ENCODE peak calls at places on chromosomes 11 and 22, in five cellular contexts. Y, B, P, F and E are unnamed samples.

GRCh38 chr22:49203091-49203862 is 624.4 kb downstream of the BRD1 start:
- DNase-seq in P (peak; percentile 6), F (no peak), B (no peak), Y (no peak), E (no peak)

GRCh38 chr11:45383229-45383628 is 97.1 kb upstream of the SYT13 start:
- DNase-seq in Y (peak; percentile 55), P (no peak), B (no peak), F (no peak), E (no peak)

GRCh38 chr11:29183301-29183700 is 833.5 kb downstream of the KCNA4 start:
- DNase-seq in P (no peak), F (no peak), B (no peak), Y (no peak), E (no peak)

GRCh38 chr11:66289548-66290331 is 797 bp upstream of the YIF1A start:
- DNase-seq in F (no peak), B (no peak), P (no peak), Y (no peak), E (peak; percentile 78)

GRCh38 chr22:37561209-37562048 is 1.1 kb downstream of the CDC42EP1 start:
- DNase-seq in F (peak; percentile 77), Y (peak; percentile 69), B (peak; percentile 96), P (peak; percentile 98), E (peak; percentile 97)

GRCh38 chr22:22110548-22111266 is 128.1 kb upstream of the TOP3B start:
- DNase-seq in Y (peak; percentile 63), P (no peak), F (peak; percentile 74), B (peak; percentile 27), E (peak; percentile 63)

GRCh38 chr22:17633217-17633997 is 4.9 kb upstream of the ATP6V1E1 start:
- DNase-seq in F (peak; percentile 75), B (no peak), P (no peak), Y (peak; percentile 92), E (peak; percentile 42)

GRCh38 chr22:42655693-42656092 is 6.5 kb upstream of the CYB5R3 start:
- DNase-seq in Y (no peak), F (no peak), P (no peak), B (no peak), E (no peak)

GRCh38 chr11:122808494-122808893 is 29.8 kb upstream of the CRTAM start:
- DNase-seq in F (no peak), P (no peak), Y (peak; percentile 58), B (no peak), E (no peak)

GRCh38 chr11:61473370-61474025 is 35.1 kb upstream of the LRRC10B start:
- DNase-seq in P (no peak), F (no peak), Y (peak; percentile 49), B (no peak), E (no peak)

GRCh38 chr11:79973701-79974626 is 533.1 kb upstream of the TENM4 start:
- DNase-seq in B (no peak), Y (no peak), P (no peak), F (no peak), E (peak; percentile 67)

GRCh38 chr11:130159657-130160459 is at the start of gene ST14:
- DNase-seq in Y (no peak), P (no peak), F (peak; percentile 79), B (peak; percentile 79), E (no peak)

GRCh38 chr11:17987826-17988225 is 25.0 kb downstream of the SERGEF start:
- DNase-seq in B (no peak), F (no peak), Y (no peak), P (no peak), E (no peak)

GRCh38 chr22:33302549-33302948 is 244.4 kb upstream of the SYN3 start:
- DNase-seq in Y (no peak), B (no peak), P (no peak), F (no peak), E (peak; percentile 52)

GRCh38 chr22:31692186-31692886 is 30.3 kb upstream of the PISD start:
- DNase-seq in B (no peak), F (no peak), Y (peak; percentile 52), P (no peak), E (no peak)

GRCh38 chr22:43310311-43310710 is 32.9 kb downstream of the SCUBE1 start:
- DNase-seq in B (no peak), Y (no peak), P (no peak), F (no peak), E (no peak)

GRCh38 chr11:67492801-67493547 is 10.1 kb downstream of the AIP start:
- DNase-seq in F (no peak), P (no peak), B (no peak), Y (no peak), E (no peak)

GRCh38 chr11:69537126-69537525 is 55.7 kb downstream of the LINC01488 start:
- DNase-seq in B (no peak), Y (no peak), P (no peak), F (no peak), E (no peak)

GRCh38 chr11:44889266-44889665 is 61.4 kb downstream of the TP53I11 start:
- DNase-seq in F (no peak), Y (peak; percentile 32), P (no peak), B (no peak), E (no peak)

GRCh38 chr11:85619497-85619896 is 7.6 kb downstream of the DLG2 start:
- DNase-seq in B (no peak), F (no peak), Y (no peak), P (no peak), E (no peak)

GRCh38 chr22:29914165-29914564 is 31.2 kb downstream of the MTMR3 start:
- DNase-seq in P (no peak), B (no peak), Y (peak; percentile 88), F (peak; percentile 43), E (no peak)

GRCh38 chr11:68338041-68338800 is 25.8 kb downstream of the LRP5 start:
- DNase-seq in P (no peak), Y (peak; percentile 67), F (peak; percentile 69), B (no peak), E (peak; percentile 69)

GRCh38 chr22:45867118-45867905 is 109.7 kb downstream of the WNT7B start:
- DNase-seq in F (no peak), Y (no peak), B (no peak), P (no peak), E (peak; percentile 52)
- TF ChIP-seq CTCF in F (peak; percentile 35), Y (no peak), B (peak; percentile 9), P (no peak), E (peak; percentile 26)

GRCh38 chr11:74695705-74696280 is 35.4 kb downstream of the CHRDL2 start:
- DNase-seq in P (no peak), Y (no peak), F (no peak), B (no peak), E (no peak)

GRCh38 chr11:74694536-74694935 is 36.7 kb downstream of the CHRDL2 start:
- DNase-seq in P (no peak), Y (no peak), F (peak; percentile 52), B (no peak), E (no peak)

GRCh38 chr11:74696488-74696887 is 34.7 kb downstream of the CHRDL2 start:
- DNase-seq in F (no peak), B (peak; percentile 43), P (peak; percentile 58), Y (no peak), E (peak; percentile 29)

GRCh38 chr11:74697722-74698121 is 33.5 kb downstream of the CHRDL2 start:
- DNase-seq in P (no peak), Y (no peak), B (no peak), F (no peak), E (no peak)

DNA sequence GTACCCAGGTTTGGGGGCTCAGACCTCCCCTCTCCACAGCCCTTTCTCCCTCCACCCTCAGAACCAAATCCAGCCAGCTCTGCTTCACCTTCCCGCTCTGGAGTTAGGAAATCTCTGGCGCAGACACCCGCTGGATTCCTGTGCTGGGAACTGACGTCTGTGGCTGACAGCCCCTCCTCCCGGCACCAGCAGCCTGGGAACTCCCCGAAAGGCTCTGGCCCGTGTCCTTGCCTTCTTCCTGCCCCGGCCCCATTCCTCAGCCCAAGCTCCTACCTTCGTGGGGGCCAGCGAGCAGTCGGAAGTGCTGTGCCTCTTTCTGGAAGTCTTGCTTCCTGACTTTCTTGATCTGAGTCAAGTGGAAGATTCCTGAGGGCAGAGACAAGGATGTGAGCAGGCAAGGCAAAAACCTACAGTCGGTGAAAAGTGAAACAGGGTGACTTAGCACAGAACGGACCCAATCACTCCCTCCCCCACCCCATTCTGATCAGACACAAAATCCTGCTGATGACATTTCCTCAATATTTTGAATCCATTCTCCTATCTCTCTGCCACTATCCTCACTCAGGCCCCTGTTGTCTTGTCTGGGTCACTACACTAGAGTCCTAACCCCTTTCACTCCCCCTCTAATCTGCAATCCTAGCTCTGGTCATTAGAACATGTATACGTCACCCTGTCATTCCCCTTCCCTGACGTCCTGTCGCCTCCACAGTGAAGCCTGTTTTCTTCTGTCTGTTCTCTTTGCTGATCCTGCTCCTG is 34.1 kb downstream of the CHRDL2 start:
- DNase-seq in F (peak; percentile 57), Y (peak; percentile 92), P (peak; percentile 93), B (peak; percentile 84), E (peak; percentile 79)
- H3K27ac ChIP-seq in F (peak overlapping the region; percentile 6), Y (peak overlapping the region; percentile 30), P (no peak overlapping the region), B (peak overlapping the region; percentile 45), E (peak overlapping the region; percentile 84)

GRCh38 chr22:46547179-46547882 is 9.9 kb upstream of the CELSR1 start:
- DNase-seq in F (peak; percentile 77), B (no peak), Y (peak; percentile 83), P (no peak), E (peak; percentile 91)
- TF ChIP-seq CTCF in F (no peak), B (no peak), Y (no peak), P (no peak), E (no peak)

GRCh38 chr22:20506543-20507252 is 712 bp upstream of the MED15 start:
- DNase-seq in P (no peak), F (no peak), Y (no peak), B (no peak), E (no peak)
- H3K27ac ChIP-seq in P (no peak overlapping the region), F (peak overlapping the region; percentile 94), Y (peak overlapping the region; percentile 97), B (no peak overlapping the region), E (peak overlapping the region; percentile 96)

GRCh38 chr11:117068303-117068860 is 29.8 kb downstream of the SIK3 start:
- DNase-seq in F (no peak), Y (no peak), B (no peak), P (no peak), E (no peak)
- TF ChIP-seq CTCF in F (no peak), Y (no peak), B (no peak), P (no peak), E (no peak)

GRCh38 chr11:59610289-59610688 is 5.3 kb downstream of the OSBP start:
- DNase-seq in F (no peak), B (no peak), Y (no peak), P (no peak), E (no peak)
- H3K27ac ChIP-seq in F (no peak overlapping the region), B (no peak overlapping the region), Y (no peak overlapping the region), P (no peak overlapping the region), E (no peak overlapping the region)

GRCh38 chr11:64887757-64888405 is 9.5 kb upstream of the EHD1 start:
- DNase-seq in B (peak; percentile 82), F (peak; percentile 72), P (peak; percentile 77), Y (no peak), E (peak; percentile 79)
- TF ChIP-seq CTCF in B (peak; percentile 99), F (peak; percentile 95), P (peak; percentile 96), Y (peak; percentile 38), E (peak; percentile 94)